ENCODE peak calls at places on chromosomes 6 and 20, in seven cellular contexts. T is tibial nerve, Y is RWPE1, V is psoas muscle, L is foreskin keratinocyte, N is GM13977, C is left lung. U is an unnamed sample.

GRCh38 chr20:62938105-62938888 is at the start of gene GID8:
- DNase-seq in T (no peak), N (peak), L (peak), V (peak), Y (peak), C (peak), U (peak)

GRCh38 chr20:46351357-46352058 is 43.2 kb upstream of the CDH22 start:
- DNase-seq in C (no peak), N (peak), T (no peak), Y (no peak), V (no peak), L (no peak), U (no peak)

GRCh38 chr20:21698494-21699215 is 6.8 kb upstream of the PAX1 start:
- DNase-seq in C (no peak), Y (no peak), L (no peak), T (no peak), V (no peak), N (no peak), U (no peak)

GRCh38 chr20:17925300-17925939 is 43.2 kb downstream of the SNX5 start:
- DNase-seq in C (no peak), L (no peak), T (no peak), Y (no peak), N (no peak), V (no peak), U (no peak)

GRCh38 chr6:11815231-11815630 is 36.6 kb upstream of the ADTRP start:
- DNase-seq in L (peak), C (no peak), Y (no peak), T (no peak), N (no peak), V (no peak), U (no peak)

GRCh38 chr20:2132461-2132901 is 30.9 kb downstream of the STK35 start:
- DNase-seq in V (no peak), T (no peak), C (no peak), Y (peak), N (no peak), L (peak), U (no peak)

GRCh38 chr6:82917346-82918064 is 148.1 kb downstream of the UBE3D start:
- DNase-seq in Y (no peak), C (no peak), T (no peak), L (no peak), V (no peak), N (no peak), U (no peak)

GRCh38 chr20:54069501-54069971 is 858 bp downstream of the BCAS1 start:
- DNase-seq in N (no peak), C (no peak), L (no peak), V (no peak), T (no peak), Y (no peak), U (no peak)

GRCh38 chr6:29710281-29710941 is 12.8 kb upstream of the HLA-F start:
- DNase-seq in T (no peak), N (no peak), L (no peak), V (no peak), C (no peak), Y (no peak), U (peak)

GRCh38 chr20:60172306-60172984 is 214.2 kb downstream of the CDH26 start:
- DNase-seq in V (no peak), L (no peak), C (no peak), Y (no peak), T (no peak), N (no peak), U (no peak)

GRCh38 chr20:15220009-15220656 is 882.7 kb upstream of the FLRT3 start:
- DNase-seq in V (no peak), L (peak), Y (peak), T (no peak), C (no peak), N (no peak), U (no peak)

GRCh38 chr6:63663147-63663877 is 27.7 kb downstream of the PHF3 start:
- DNase-seq in Y (peak), V (no peak), C (no peak), N (no peak), L (peak), T (no peak), U (no peak)

GRCh38 chr6:35497571-35498406 is 910 bp upstream of the TEAD3 start:
- DNase-seq in L (peak), V (peak), N (peak), Y (peak), T (peak), C (peak), U (peak)

GRCh38 chr6:64330694-64331309 is 695.2 kb downstream of the PHF3 start:
- DNase-seq in V (peak), T (peak), C (peak), Y (peak), N (no peak), L (peak), U (peak)

GRCh38 chr6:10479939-10480700 is 41.0 kb upstream of the GCNT2 start:
- DNase-seq in V (no peak), Y (no peak), L (peak), N (no peak), C (no peak), T (no peak), U (no peak)

GRCh38 chr6:73031094-73031782 is 194.1 kb downstream of the KHDC1L start:
- DNase-seq in L (no peak), N (no peak), C (no peak), V (no peak), Y (no peak), T (no peak), U (no peak)

GRCh38 chr20:56187791-56188190 is 60.7 kb upstream of the MC3R start:
- DNase-seq in Y (peak), L (no peak), T (no peak), V (no peak), N (no peak), C (no peak), U (no peak)
- TF ChIP-seq CTCF in Y (peak), L (no peak), T (peak), V (peak), N (no peak), C (no peak), U (no peak)

GRCh38 chr20:14055127-14055742 is 59.9 kb downstream of the MACROD2 start:
- DNase-seq in C (no peak), N (peak), Y (peak), V (no peak), L (peak), T (no peak), U (peak)
- TF ChIP-seq CTCF in C (peak), N (peak), Y (peak), V (peak), L (peak), T (peak), U (peak)

GRCh38 chr6:107080036-107080435 is 35.3 kb downstream of the BEND3 start:
- DNase-seq in V (no peak), T (no peak), C (no peak), L (no peak), Y (no peak), N (no peak), U (no peak)

GRCh38 chr6:107077710-107078109 is 37.6 kb downstream of the BEND3 start:
- DNase-seq in C (no peak), V (no peak), Y (no peak), N (no peak), T (no peak), L (no peak), U (no peak)

GRCh38 chr6:107070686-107071085 is 42.7 kb downstream of the MTRES1 start:
- DNase-seq in C (no peak), Y (no peak), V (no peak), N (no peak), T (no peak), L (no peak), U (no peak)

GRCh38 chr6:107079429-107079828 is 35.9 kb downstream of the BEND3 start:
- DNase-seq in L (no peak), T (no peak), N (no peak), C (no peak), V (no peak), Y (no peak), U (no peak)

DNA sequence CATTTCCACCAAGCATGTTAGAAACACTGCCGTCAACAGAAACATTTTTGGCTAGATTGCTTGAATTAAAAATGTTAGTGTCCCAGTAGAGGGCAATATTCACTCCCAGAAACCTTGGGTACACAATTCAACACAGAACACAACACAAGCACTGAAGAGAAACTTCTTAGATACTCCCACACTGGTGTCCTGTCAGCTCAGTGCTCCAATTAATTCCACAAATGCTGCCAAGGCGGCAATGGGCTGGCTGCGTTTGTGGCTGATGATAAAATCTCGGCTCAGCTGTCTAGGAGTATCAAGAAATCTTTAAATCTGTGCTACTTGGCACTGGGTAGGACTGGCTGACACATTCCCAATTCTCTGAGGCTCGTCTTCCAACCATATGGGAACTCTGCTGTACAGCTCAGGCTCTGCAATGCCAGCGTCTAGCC is 39.3 kb downstream of the BEND3 start:
- DNase-seq in T (no peak), Y (no peak), C (no peak), V (no peak), N (peak), L (peak), U (no peak)
- TF ChIP-seq CTCF in T (no peak), Y (no peak), C (no peak), V (no peak), N (peak), L (peak), U (no peak)

GRCh38 chr6:81752969-81753708 is 658 bp upstream of the TENT5A start:
- DNase-seq in L (peak), N (peak), T (peak), Y (peak), C (peak), V (peak), U (peak)

GRCh38 chr6:81752084-81752968 is at the start of gene TENT5A:
- DNase-seq in Y (peak), T (peak), C (peak), N (peak), V (peak), L (peak), U (peak)

GRCh38 chr6:81754906-81755305 is 2.4 kb upstream of the TENT5A start:
- DNase-seq in V (no peak), N (no peak), C (no peak), Y (no peak), L (no peak), T (no peak), U (no peak)

GRCh38 chr6:81755536-81755935 is 3.1 kb upstream of the TENT5A start:
- DNase-seq in N (no peak), T (no peak), V (no peak), C (peak), Y (no peak), L (no peak), U (no peak)

GRCh38 chr6:81753709-81754678 is 1.5 kb upstream of the TENT5A start:
- DNase-seq in N (peak), V (peak), L (peak), C (peak), T (peak), Y (peak), U (peak)
- TF ChIP-seq CTCF in N (peak), V (peak), L (peak), C (peak), T (peak), Y (peak), U (peak)

GRCh38 chr6:137977206-137977605 is 110.1 kb downstream of the TNFAIP3 start:
- DNase-seq in L (no peak), V (no peak), C (no peak), Y (no peak), T (no peak), N (no peak), U (no peak)

GRCh38 chr6:137976430-137976829 is 109.4 kb downstream of the TNFAIP3 start:
- DNase-seq in Y (no peak), T (no peak), V (no peak), C (no peak), L (no peak), N (no peak), U (peak)

GRCh38 chr6:137977814-137978213 is 110.8 kb downstream of the TNFAIP3 start:
- DNase-seq in Y (no peak), C (no peak), L (no peak), N (no peak), T (no peak), V (no peak), U (no peak)

GRCh38 chr6:137973201-137973600 is 106.1 kb downstream of the TNFAIP3 start:
- DNase-seq in L (no peak), N (no peak), Y (no peak), T (no peak), V (no peak), C (no peak), U (no peak)

DNA sequence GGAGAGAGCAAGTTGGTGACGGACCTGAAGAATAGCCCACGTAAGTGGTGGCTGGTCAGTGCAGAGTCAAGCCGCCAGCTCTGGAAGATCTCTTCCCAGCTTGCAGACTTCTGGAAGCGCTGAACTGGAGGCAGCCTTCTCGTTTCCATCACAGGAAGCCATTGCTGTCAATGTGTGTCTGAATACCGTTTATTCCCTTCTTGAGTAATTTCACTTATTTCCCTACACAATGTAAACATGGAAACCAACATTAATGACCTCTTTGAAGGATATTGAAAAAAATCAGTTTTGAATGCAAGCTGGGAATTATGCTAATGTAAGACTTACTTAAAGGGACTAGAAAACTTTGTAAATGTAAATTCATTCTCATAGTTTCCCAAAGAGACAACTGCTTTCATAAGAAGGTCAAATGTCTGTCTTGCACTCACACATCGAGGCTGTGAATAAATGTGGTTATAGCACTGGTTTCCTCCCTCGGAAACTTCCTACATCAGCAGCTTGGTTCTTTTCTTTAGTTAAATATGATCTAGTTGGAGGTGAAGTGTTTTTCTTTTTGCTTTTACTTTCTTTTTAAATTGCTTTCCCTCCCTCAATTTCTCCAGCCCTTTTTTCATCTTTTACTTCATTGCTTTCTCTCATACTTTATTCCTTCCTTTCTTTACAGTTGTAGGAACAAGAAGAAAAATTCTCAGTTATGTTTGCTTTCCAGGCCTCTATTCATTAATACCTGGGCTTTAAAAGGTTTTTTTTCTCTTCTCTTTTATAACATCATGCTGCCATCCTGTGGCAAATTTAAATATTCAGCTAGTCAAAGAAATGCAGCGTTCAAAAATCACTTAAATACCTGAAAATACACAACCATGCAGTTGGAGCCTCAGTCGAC is 108.2 kb downstream of the TNFAIP3 start:
- DNase-seq in L (no peak), C (no peak), Y (peak), T (no peak), V (no peak), N (peak), U (peak)
- TF ChIP-seq CTCF in L (peak), C (no peak), Y (peak), T (no peak), V (peak), N (peak), U (peak)

U was measured in activated CD8-positive, alpha-beta T cell treated with anti-CD3 and anti-CD28 coated beads for 36 hours.